ENCODE peak calls at places on chromosomes 3 and 15, in ten cellular contexts. Z, W, O, A, T, V, L, U, H and D are unnamed samples.

GRCh38 chr3:126484662-126485061 is 9.0 kb upstream of the ZXDC start:
- DNase-seq in Z (no peak), W (no peak), O (no peak), A (no peak), T (no peak), V (no peak), L (no peak), U (no peak), H (no peak), D (no peak)

GRCh38 chr3:122636697-122637096 is 43.9 kb upstream of the PARP14 start:
- DNase-seq in Z (no peak), W (no peak), O (no peak), A (no peak), T (no peak), V (no peak), L (no peak), U (no peak), H (no peak), D (no peak)

GRCh38 chr3:41158947-41159346 is 40.4 kb upstream of the CTNNB1 start:
- DNase-seq in Z (peak), W (no peak), O (no peak), A (no peak), T (no peak), V (peak), L (no peak), U (no peak), H (no peak), D (no peak)

GRCh38 chr3:72445827-72446405 is 402.3 kb downstream of the SHQ1 start:
- DNase-seq in Z (no peak), W (no peak), O (no peak), A (no peak), T (no peak), V (peak), L (no peak), U (peak), H (no peak), D (peak)

GRCh38 chr15:98386594-98386993 is 261.7 kb upstream of the IGF1R start:
- DNase-seq in Z (no peak), W (no peak), O (no peak), A (no peak), T (no peak), V (no peak), L (no peak), U (no peak), H (no peak), D (no peak)

GRCh38 chr3:169964176-169964575 is 2.4 kb upstream of the SEC62 start:
- DNase-seq in Z (no peak), W (no peak), O (no peak), A (no peak), T (no peak), V (peak), L (no peak), U (no peak), H (no peak), D (no peak)

GRCh38 chr3:124297062-124297980 is 305.4 kb upstream of the ROPN1 start:
- DNase-seq in Z (no peak), W (no peak), O (no peak), A (no peak), T (no peak), V (no peak), L (no peak), U (peak), H (no peak), D (no peak)

GRCh38 chr3:48435774-48436476 is 4.0 kb downstream of the CCDC51 start:
- DNase-seq in Z (no peak), W (peak), O (peak), A (peak), T (peak), V (peak), L (peak), U (peak), H (no peak), D (peak)

GRCh38 chr3:53534996-53535395 is 40.6 kb downstream of the CACNA1D start:
- DNase-seq in Z (no peak), W (no peak), O (no peak), A (no peak), T (no peak), V (no peak), L (peak), U (no peak), H (no peak), D (no peak)

GRCh38 chr3:30607032-30607833 is 832 bp downstream of the TGFBR2 start:
- DNase-seq in Z (no peak), W (no peak), O (peak), A (peak), T (no peak), V (peak), L (no peak), U (peak), H (no peak), D (peak)